ENCODE peak calls at places on chromosomes 1 and 21, in six cellular contexts. Z is pancreas; B is ACHN; F is HCT116; Q is stimulated activated CD8-positive, alpha-beta memory T cell treated with anti-CD3 and anti-CD28 coated beads, Interleukin-4, amount 100 ng/mL, for 24 hours; Y is GM12865. C is an unnamed sample.
A peak's percentile ranks its signal among the peaks of the same experiment; 100 is the strongest.

GRCh38 chr1:25616932-25617625 is 488 bp downstream of the MAN1C1 start:
- DNase-seq in Z (no peak), B (no peak), F (no peak), Q (no peak), Y (peak; percentile 42), C (no peak)

GRCh38 chr1:75615664-75616435 is 4.9 kb upstream of the SLC44A5 start:
- DNase-seq in Z (peak; percentile 22), B (peak; percentile 32), F (no peak), Q (no peak), Y (no peak), C (peak; percentile 30)

GRCh38 chr1:108646661-108647269 is 14.1 kb downstream of the HENMT1 start:
- DNase-seq in Z (peak; percentile 74), B (no peak), F (no peak), Q (peak; percentile 57), Y (peak; percentile 56), C (peak; percentile 60)

GRCh38 chr1:113858418-113858817 is 13.1 kb downstream of the PTPN22 start:
- DNase-seq in Z (no peak), B (no peak), F (no peak), Q (no peak), Y (peak; percentile 55), C (no peak)

GRCh38 chr1:7404046-7404742 is 366.9 kb upstream of the VAMP3 start:
- DNase-seq in Z (no peak), B (no peak), F (no peak), Q (no peak), Y (no peak), C (peak; percentile 2)

GRCh38 chr1:115258302-115258866 is 79.7 kb downstream of the NGF start:
- DNase-seq in Z (no peak), B (peak; percentile 23), F (peak; percentile 2), Q (no peak), Y (no peak), C (no peak)

GRCh38 chr1:228015276-228016180 is 8.7 kb downstream of the WNT3A start:
- DNase-seq in Z (no peak), B (peak; percentile 51), F (no peak), Q (no peak), Y (no peak), C (peak; percentile 3)

GRCh38 chr1:246428542-246429308 is 78.4 kb downstream of the SMYD3 start:
- DNase-seq in Z (no peak), B (peak; percentile 99), F (peak; percentile 2), Q (peak; percentile 4), Y (peak; percentile 7), C (no peak)

GRCh38 chr1:14742181-14742980 is 143.9 kb downstream of the KAZN start:
- DNase-seq in Z (no peak), B (peak; percentile 74), F (peak; percentile 79), Q (no peak), Y (peak; percentile 65), C (no peak)

GRCh38 chr1:115677172-115677542 is 35.4 kb downstream of the VANGL1 start:
- DNase-seq in Z (no peak), B (peak; percentile 26), F (no peak), Q (no peak), Y (peak; percentile 55), C (no peak)

GRCh38 chr1:52602328-52603300 is at the start of gene GPX7:
- DNase-seq in Z (peak; percentile 45), B (peak; percentile 5), F (no peak), Q (peak; percentile 26), Y (peak; percentile 68), C (peak; percentile 39)

GRCh38 chr1:29254346-29254745 is 18.0 kb downstream of the PTPRU start:
- DNase-seq in Z (no peak), B (no peak), F (no peak), Q (no peak), Y (no peak), C (no peak)

GRCh38 chr1:235998812-235999211 is 66.1 kb downstream of the NID1 start:
- DNase-seq in Z (no peak), B (no peak), F (no peak), Q (peak; percentile 24), Y (peak; percentile 91), C (no peak)

GRCh38 chr1:210496063-210496462 is 167.4 kb downstream of the HHAT start:
- DNase-seq in Z (no peak), B (no peak), F (no peak), Q (no peak), Y (no peak), C (peak; percentile 15)

GRCh38 chr1:22529901-22530621 is 33.2 kb upstream of the EPHA8 start:
- DNase-seq in Z (no peak), B (no peak), F (no peak), Q (no peak), Y (no peak), C (no peak)

GRCh38 chr1:236280438-236281285 is 1.1 kb downstream of the ERO1B start:
- DNase-seq in Z (peak; percentile 51), B (no peak), F (no peak), Q (no peak), Y (peak; percentile 48), C (no peak)

GRCh38 chr1:170273556-170274501 is 128.1 kb downstream of the NTMT2 start:
- DNase-seq in Z (no peak), B (no peak), F (no peak), Q (no peak), Y (peak; percentile 25), C (peak; percentile 54)

GRCh38 chr1:32485554-32486255 is 20.8 kb downstream of the ZBTB8B start:
- DNase-seq in Z (no peak), B (no peak), F (no peak), Q (no peak), Y (no peak), C (no peak)

GRCh38 chr1:158177705-158178450 is 2.8 kb upstream of the CD1D start:
- DNase-seq in Z (peak; percentile 89), B (peak; percentile 86), F (no peak), Q (peak; percentile 33), Y (no peak), C (peak; percentile 95)

GRCh38 chr1:117685936-117686806 is 80.3 kb downstream of the TENT5C start:
- DNase-seq in Z (no peak), B (no peak), F (no peak), Q (no peak), Y (peak; percentile 45), C (no peak)

GRCh38 chr1:233677690-233678354 is 63.9 kb downstream of the KCNK1 start:
- DNase-seq in Z (no peak), B (no peak), F (no peak), Q (no peak), Y (no peak), C (no peak)

GRCh38 chr1:18484276-18484675 is 3.5 kb downstream of the KLHDC7A start:
- DNase-seq in Z (no peak), B (no peak), F (no peak), Q (no peak), Y (no peak), C (no peak)

GRCh38 chr1:114319480-114319879 is 165.8 kb upstream of the SYT6 start:
- DNase-seq in Z (no peak), B (no peak), F (no peak), Q (no peak), Y (no peak), C (no peak)

GRCh38 chr21:42547906-42548365 is 34.3 kb downstream of the SLC37A1 start:
- DNase-seq in Z (no peak), B (no peak), F (no peak), Q (no peak), Y (no peak), C (no peak)

GRCh38 chr1:44679468-44679867 is 5.0 kb downstream of the ARMH1 start:
- DNase-seq in Z (no peak), B (no peak), F (no peak), Q (no peak), Y (no peak), C (no peak)

GRCh38 chr1:85326381-85326780 is 49.9 kb upstream of the BCL10 start:
- DNase-seq in Z (no peak), B (no peak), F (no peak), Q (no peak), Y (no peak), C (no peak)

GRCh38 chr1:162019006-162019405 is 4.7 kb downstream of the OLFML2B start:
- DNase-seq in Z (no peak), B (no peak), F (no peak), Q (no peak), Y (no peak), C (no peak)

GRCh38 chr1:175933801-175934200 is 190.4 kb upstream of the TNR start:
- DNase-seq in Z (no peak), B (no peak), F (no peak), Q (no peak), Y (no peak), C (peak; percentile 38)

GRCh38 chr1:194366705-194367104 is 1180.3 kb upstream of the B3GALT2 start:
- DNase-seq in Z (no peak), B (no peak), F (no peak), Q (no peak), Y (no peak), C (no peak)

C was measured in heart right ventricle.